ENCODE peak calls at places on chromosomes 2 and 18, in four cellular contexts. R, P, X and N are unnamed samples. For H3K27me3, the result is how much of the 10 kb centered on the place peaks cover.

GRCh38 chr2:82199493-82199852 is 1894.9 kb upstream of the LRRTM1 start:
- DNase-seq in X (no peak), P (no peak), R (no peak), N (no peak)

GRCh38 chr2:238376884-238377391 is 49.8 kb upstream of the ASB1 start:
- DNase-seq in R (no peak), P (no peak), X (no peak), N (no peak)

GRCh38 chr2:152580722-152581121 is 136.5 kb downstream of the PRPF40A start:
- DNase-seq in X (peak), R (no peak), P (no peak), N (no peak)

GRCh38 chr2:181813963-181814565 is 77.5 kb upstream of the ITPRID2 start:
- DNase-seq in R (no peak), X (no peak), P (no peak), N (no peak)

GRCh38 chr2:133480707-133481429 is 87.4 kb downstream of the NCKAP5 start:
- DNase-seq in X (no peak), P (no peak), R (no peak), N (no peak)

GRCh38 chr2:176466918-176467452 is 197.7 kb downstream of the MTX2 start:
- DNase-seq in X (no peak), P (no peak), R (no peak), N (no peak)

GRCh38 chr2:26846334-26846863 is 1.5 kb upstream of the DPYSL5 start:
- DNase-seq in X (peak), P (peak), R (peak), N (peak)

GRCh38 chr18:77068321-77068841 is 64.2 kb downstream of the MBP start:
- DNase-seq in R (no peak), X (no peak), P (no peak), N (no peak)

GRCh38 chr2:70070557-70071268 is 16.6 kb upstream of the PCBP1 start:
- DNase-seq in R (no peak), P (no peak), X (peak), N (peak)

GRCh38 chr2:11821705-11822104 is 75.3 kb downstream of the LPIN1 start:
- DNase-seq in P (no peak), X (no peak), R (no peak), N (no peak)

GRCh38 chr2:199336546-199336945 is 121.2 kb downstream of the SATB2 start:
- DNase-seq in X (no peak), P (no peak), R (no peak), N (no peak)

GRCh38 chr2:45908316-45909150 is 257.1 kb downstream of the PRKCE start:
- DNase-seq in X (no peak), P (no peak), R (no peak), N (no peak)

GRCh38 chr2:102520009-102520408 is 47.0 kb downstream of the SLC9A4 start:
- DNase-seq in R (no peak), X (peak), P (no peak), N (peak)

GRCh38 chr2:142722569-142722968 is 154.9 kb upstream of the KYNU start:
- DNase-seq in X (no peak), R (no peak), P (no peak), N (no peak)

GRCh38 chr2:143528021-143528420 is 398.8 kb downstream of the ARHGAP15 start:
- DNase-seq in P (no peak), X (no peak), R (no peak), N (no peak)

GRCh38 chr18:72555101-72555500 is 11.0 kb upstream of the CBLN2 start:
- DNase-seq in R (no peak), X (no peak), P (no peak), N (no peak)

GRCh38 chr2:8424997-8425900 is 256.6 kb upstream of the ID2 start:
- DNase-seq in X (no peak), R (no peak), P (no peak), N (no peak)

GRCh38 chr2:24842081-24843050 is 49.1 kb downstream of the CENPO start:
- DNase-seq in X (no peak), R (no peak), P (no peak), N (no peak)

GRCh38 chr2:44055664-44056063 is 59.9 kb upstream of the LRPPRC start:
- DNase-seq in X (peak), P (no peak), R (no peak), N (no peak)

GRCh38 chr2:16471031-16471430 is 194.6 kb downstream of the CYRIA start:
- DNase-seq in R (no peak), P (no peak), X (no peak), N (no peak)

GRCh38 chr18:45449761-45450227 is 165.5 kb upstream of the SLC14A2 start:
- DNase-seq in X (peak), R (no peak), P (peak), N (peak)

GRCh38 chr2:58448065-58448507 is 207.0 kb upstream of the FANCL start:
- DNase-seq in X (peak), P (no peak), R (peak), N (no peak)

GRCh38 chr18:57051586-57052044 is 95.3 kb upstream of the BOD1L2 start:
- DNase-seq in X (no peak), P (no peak), R (peak), N (no peak)

GRCh38 chr2:226730487-226730886 is 69.1 kb downstream of the IRS1 start:
- DNase-seq in R (peak), X (peak), P (no peak), N (no peak)

GRCh38 chr18:48803951-48804855 is 146.6 kb downstream of the SMAD7 start:
- DNase-seq in P (no peak), X (no peak), R (peak), N (no peak)

GRCh38 chr18:76380791-76381405 is 114.1 kb downstream of the ZNF516 start:
- DNase-seq in P (no peak), X (no peak), R (no peak), N (no peak)

GRCh38 chr2:871175-871727 is 79.4 kb upstream of the SNTG2 start:
- DNase-seq in R (no peak), X (no peak), P (no peak), N (no peak)

GRCh38 chr2:875687-876615 is 74.7 kb upstream of the SNTG2 start:
- DNase-seq in R (no peak), P (no peak), X (no peak), N (no peak)

GRCh38 chr2:873027-873426 is 77.6 kb upstream of the SNTG2 start:
- DNase-seq in X (peak), R (no peak), P (no peak), N (no peak)

GRCh38 chr2:871926-872680 is 78.5 kb upstream of the SNTG2 start:
- DNase-seq in R (no peak), P (no peak), X (no peak), N (no peak)

DNA sequence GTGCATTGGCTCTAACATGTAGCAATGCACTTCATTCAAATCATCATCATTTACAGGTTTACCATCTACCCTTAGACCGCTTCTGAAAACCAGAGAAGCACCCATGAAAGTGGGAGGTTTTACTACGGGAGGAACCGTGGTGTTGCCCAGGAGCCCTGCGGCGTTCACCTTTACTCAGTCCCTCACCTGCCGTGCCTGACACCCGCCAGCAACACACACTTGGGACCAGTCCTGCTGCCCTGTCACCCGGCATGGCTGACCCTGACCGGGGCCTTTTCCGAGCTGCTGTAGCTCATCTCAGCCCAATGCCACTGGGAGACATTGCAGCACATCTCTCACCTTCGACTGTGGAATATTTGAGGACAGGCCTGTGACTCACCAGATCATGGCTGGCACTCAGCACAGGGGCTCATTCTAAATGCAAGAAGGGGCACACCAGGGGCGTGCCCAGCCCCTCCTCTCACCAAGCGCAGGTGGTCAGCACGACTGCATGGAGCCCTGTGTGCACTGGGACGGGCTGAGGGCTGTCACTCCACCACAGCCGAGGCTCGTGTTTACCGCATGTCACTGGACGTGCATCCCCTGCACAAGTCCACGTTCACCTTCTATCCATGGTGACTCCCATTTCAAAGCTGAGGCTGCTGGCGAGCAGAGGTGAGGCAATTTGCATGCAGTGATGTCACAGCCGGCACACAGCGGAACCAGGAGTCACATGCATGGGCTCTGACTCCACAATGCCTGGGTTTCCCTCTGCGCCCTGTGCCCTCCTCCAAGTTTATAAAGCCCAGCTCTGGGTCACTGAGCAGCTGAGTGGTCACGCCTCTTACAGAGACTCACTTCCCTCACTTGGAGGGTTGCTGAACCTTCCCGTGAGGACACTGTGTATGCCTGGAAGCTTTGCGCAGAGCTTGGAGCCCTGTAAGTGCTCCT is 76.7 kb upstream of the SNTG2 start:
- DNase-seq in R (no peak), P (no peak), X (peak), N (no peak)
- H3K27me3 ChIP-seq in R (under half), P (under half), X (under half), N (under half)

GRCh38 chr2:106537711-106538275 is 50.6 kb downstream of the CD8B2 start:
- DNase-seq in P (no peak), R (no peak), X (no peak), N (no peak)

GRCh38 chr2:106542730-106543359 is 55.7 kb downstream of the CD8B2 start:
- DNase-seq in P (peak), X (peak), R (peak), N (peak)

GRCh38 chr2:106537047-106537446 is 49.9 kb downstream of the CD8B2 start:
- DNase-seq in P (no peak), X (no peak), R (no peak), N (no peak)

GRCh38 chr2:106540886-106541285 is 53.7 kb downstream of the CD8B2 start:
- DNase-seq in R (no peak), P (no peak), X (no peak), N (no peak)

GRCh38 chr2:106541333-106541732 is 54.2 kb downstream of the CD8B2 start:
- DNase-seq in X (no peak), R (no peak), P (no peak), N (no peak)
- H3K27me3 ChIP-seq in X (under half), R (under half), P (under half), N (under half)

DNA sequence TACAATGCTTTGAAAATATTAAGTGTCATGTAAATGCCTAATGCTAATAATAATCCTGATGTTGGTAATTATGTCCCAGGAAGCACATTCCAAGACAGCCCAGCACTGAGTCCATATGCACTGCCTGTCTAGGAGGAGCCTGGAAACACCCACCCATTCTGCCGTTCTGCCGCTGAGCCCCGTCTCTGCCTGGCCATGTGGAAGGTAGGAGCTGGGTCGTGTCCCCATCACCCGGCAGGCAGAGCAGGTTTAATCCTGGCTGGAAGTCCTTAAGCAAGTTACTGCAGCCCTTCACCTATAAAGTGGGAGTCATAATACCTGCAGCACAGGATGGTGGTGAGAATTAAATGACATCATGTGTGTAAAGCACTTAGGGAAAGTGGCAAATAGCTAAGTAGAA is 13.1 kb upstream of the EN1 start:
- DNase-seq in X (no peak), R (no peak), P (no peak), N (no peak)
- H3K27me3 ChIP-seq in X (under half), R (under half), P (under half), N (under half)

DNA sequence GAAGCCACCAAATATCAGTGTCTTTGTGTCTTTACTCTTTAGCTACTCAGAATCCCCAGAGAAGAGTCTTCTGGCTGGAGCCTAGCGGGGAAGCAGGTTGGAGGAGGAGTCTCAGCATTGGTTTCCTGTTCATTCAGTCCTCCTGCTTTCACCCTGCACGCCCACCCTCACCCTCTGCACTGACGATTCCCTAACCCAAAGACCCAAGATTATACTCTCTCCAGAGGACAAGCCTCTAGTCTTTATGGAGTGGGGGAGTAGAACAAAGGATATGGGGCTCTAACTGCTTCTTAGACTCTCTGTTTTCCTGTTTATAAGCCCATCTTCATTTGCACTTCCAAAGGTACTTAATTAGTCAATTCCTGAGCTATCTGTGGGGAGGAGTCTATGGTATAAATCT is 338.8 kb downstream of the AGPS start:
- DNase-seq in X (no peak), P (no peak), R (no peak), N (no peak)
- H3K27me3 ChIP-seq in X (under half), P (under half), R (under half), N (under half)

DNA sequence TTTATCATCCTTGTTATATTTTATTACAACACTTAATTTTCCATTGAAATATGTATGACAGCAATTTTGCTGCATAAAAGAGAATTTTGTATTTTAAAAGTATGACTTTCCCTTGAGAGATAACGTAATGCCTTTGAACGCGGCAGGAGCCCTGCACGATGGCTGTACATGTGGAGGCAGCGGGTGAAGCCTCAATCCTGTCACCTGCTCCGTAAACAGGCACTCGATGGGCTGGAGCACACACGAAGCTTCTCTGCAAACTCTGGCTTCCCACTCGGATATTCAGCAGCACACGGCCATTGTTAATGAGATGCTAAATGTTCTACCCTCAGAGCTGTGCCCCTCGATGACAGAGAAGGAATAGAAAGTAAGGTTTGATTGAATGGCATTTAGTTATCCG is 184.4 kb downstream of the RTP5 start:
- DNase-seq in R (no peak), X (no peak), P (no peak), N (no peak)
- H3K27me3 ChIP-seq in R (under half), X (under half), P (under half), N (under half)

DNA sequence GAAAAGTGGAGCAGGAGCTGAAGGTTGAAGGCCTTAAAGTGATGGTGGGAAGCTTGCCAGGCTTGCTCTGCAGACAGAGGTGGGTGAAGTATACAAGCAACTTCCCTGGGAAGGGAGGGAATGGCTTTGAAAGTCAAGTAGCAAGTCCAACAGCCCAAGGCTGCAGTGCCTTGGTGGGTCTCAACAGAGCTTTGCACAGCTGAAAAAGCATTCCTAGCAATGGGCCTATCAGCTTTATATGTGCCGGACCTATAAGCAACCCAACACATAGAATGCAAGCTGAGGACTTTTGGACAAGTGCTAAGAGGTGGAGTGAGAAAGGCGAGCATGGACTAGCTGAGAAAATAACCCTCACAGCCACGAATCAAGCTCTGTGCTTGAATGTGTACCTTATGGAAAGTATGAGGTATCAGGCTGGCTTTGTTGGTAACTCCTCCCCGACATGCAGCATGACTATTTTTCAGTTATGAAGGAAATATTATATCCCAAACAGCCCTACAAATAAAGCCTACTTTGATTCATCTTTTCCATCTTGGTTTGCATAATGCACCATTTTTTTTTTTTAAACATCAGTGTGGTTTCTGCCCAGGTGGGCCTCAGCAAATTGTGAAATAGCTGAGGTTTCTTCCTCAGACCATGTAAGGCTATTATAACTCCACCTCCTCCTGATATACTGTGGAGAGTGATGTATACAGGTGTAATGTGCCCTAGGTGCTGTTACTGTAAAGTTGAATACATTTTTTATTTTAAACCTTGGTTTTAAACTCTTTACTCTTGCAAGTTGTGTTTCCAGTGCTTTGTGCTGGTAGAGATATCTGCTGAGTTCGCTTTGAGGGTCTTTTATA is 241.4 kb upstream of the CXCR4 start:
- DNase-seq in R (no peak), P (no peak), X (no peak), N (no peak)
- H3K27me3 ChIP-seq in R (under half), P (under half), X (under half), N (under half)

DNA sequence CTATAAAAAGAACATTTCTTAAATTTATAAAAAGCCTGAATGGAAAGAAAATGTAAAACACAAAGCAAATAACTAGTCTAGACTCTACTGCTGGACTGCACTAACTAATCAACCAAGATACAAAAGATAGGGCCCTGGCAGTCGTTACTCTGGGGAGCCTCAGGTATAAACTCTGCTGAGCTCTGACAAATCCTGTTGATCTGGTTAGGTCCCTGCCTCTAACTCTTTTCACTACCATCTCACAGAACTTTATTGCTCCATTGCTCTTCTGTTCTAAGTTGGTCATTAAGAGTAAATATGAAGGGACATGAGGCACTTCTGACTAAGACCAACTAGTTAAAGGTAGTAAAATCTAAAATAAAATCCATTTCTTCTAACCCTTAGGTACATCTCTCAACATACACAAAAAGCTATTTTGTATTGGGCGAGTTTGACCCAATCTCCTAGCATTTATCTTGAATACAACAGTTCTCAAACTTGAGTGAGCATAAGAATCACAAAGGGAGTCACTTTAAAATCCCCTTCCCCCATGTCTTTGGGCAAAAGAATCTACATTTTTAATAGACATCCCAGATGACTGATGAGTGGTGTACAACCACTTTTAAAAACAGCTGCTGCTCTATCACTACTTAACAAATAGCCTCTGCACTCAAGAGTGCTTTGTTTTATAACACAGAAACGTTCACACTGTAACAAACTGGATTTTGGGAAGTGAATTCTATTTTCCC is 2.5 kb downstream of the CHN1 start:
- DNase-seq in R (no peak), X (no peak), P (no peak), N (no peak)
- H3K27me3 ChIP-seq in R (under half), X (under half), P (under half), N (under half)

GRCh38 chr18:22524783-22525182 is 107.1 kb upstream of the CTAGE1 start:
- DNase-seq in X (no peak), R (no peak), P (no peak), N (no peak)
- H3K27me3 ChIP-seq in X (under half), R (under half), P (under half), N (under half)

GRCh38 chr2:232385660-232386489 is 7.3 kb downstream of the ALPP start:
- DNase-seq in X (no peak), P (peak), R (no peak), N (peak)

GRCh38 chr2:232386740-232387450 is 8.3 kb downstream of the ALPP start:
- DNase-seq in X (peak), R (peak), P (peak), N (no peak)

GRCh38 chr2:232384466-232384865 is 5.9 kb downstream of the ALPP start:
- DNase-seq in R (no peak), X (no peak), P (peak), N (no peak)

GRCh38 chr2:232387451-232388171 is 9.1 kb downstream of the ALPP start:
- DNase-seq in X (no peak), P (peak), R (peak), N (no peak)

GRCh38 chr2:232386490-232386739 is 7.9 kb downstream of the ALPP start:
- DNase-seq in X (no peak), P (no peak), R (no peak), N (no peak)
- H3K27me3 ChIP-seq in X (under half), P (under half), R (under half), N (under half)